ENCODE peak calls at places on chromosomes 6 and 20, in four cellular contexts. I, Z, X and Q are unnamed samples.

GRCh38 chr20:35539756-35540212 is 2.1 kb upstream of the ERGIC3 start:
- DNase-seq in I (no peak), Z (peak; percentile 24), X (no peak), Q (no peak)

GRCh38 chr6:33719326-33719987 is 8.0 kb upstream of the UQCC2 start:
- DNase-seq in I (no peak), Z (no peak), X (no peak), Q (no peak)

GRCh38 chr20:9458075-9458818 is 56.1 kb upstream of the LAMP5 start:
- DNase-seq in I (no peak), Z (peak; percentile 39), X (no peak), Q (no peak)

GRCh38 chr6:89140347-89141159 is 5.3 kb upstream of the PM20D2 start:
- DNase-seq in I (no peak), Z (no peak), X (no peak), Q (no peak)

GRCh38 chr20:47674145-47674544 is 111.1 kb downstream of the SULF2 start:
- DNase-seq in I (no peak), Z (no peak), X (no peak), Q (peak; percentile 71)

GRCh38 chr6:4913705-4914411 is 90.0 kb downstream of the RPP40 start:
- DNase-seq in I (peak; percentile 81), Z (no peak), X (no peak), Q (no peak)

GRCh38 chr6:25311251-25311910 is 32.2 kb downstream of the CARMIL1 start:
- DNase-seq in I (peak; percentile 59), Z (no peak), X (no peak), Q (no peak)

GRCh38 chr20:38827770-38828281 is 22.3 kb downstream of the PPP1R16B start:
- DNase-seq in I (peak; percentile 72), Z (no peak), X (no peak), Q (no peak)

GRCh38 chr6:142848156-142848555 is 96.8 kb downstream of the HIVEP2 start:
- DNase-seq in I (no peak), Z (no peak), X (no peak), Q (no peak)

GRCh38 chr6:142846459-142846831 is 98.5 kb downstream of the HIVEP2 start:
- DNase-seq in I (peak; percentile 46), Z (no peak), X (no peak), Q (no peak)

GRCh38 chr6:142845624-142846458 is 99.1 kb downstream of the HIVEP2 start:
- DNase-seq in I (peak; percentile 86), Z (peak; percentile 93), X (peak; percentile 89), Q (peak; percentile 65)

GRCh38 chr6:142845143-142845571 is 99.8 kb downstream of the HIVEP2 start:
- DNase-seq in I (peak; percentile 86), Z (no peak), X (no peak), Q (no peak)

GRCh38 chr6:142846883-142847287 is 98.1 kb downstream of the HIVEP2 start:
- DNase-seq in I (peak; percentile 89), Z (peak; percentile 36), X (no peak), Q (peak; percentile 60)
- H3K4me1 ChIP-seq in I (peaks cover 84% of the 10 kb centered on the region), Z (peaks cover 84% of the 10 kb centered on the region), X (peaks cover 6% of the 10 kb centered on the region), Q (peaks cover 79% of the 10 kb centered on the region)

DNA sequence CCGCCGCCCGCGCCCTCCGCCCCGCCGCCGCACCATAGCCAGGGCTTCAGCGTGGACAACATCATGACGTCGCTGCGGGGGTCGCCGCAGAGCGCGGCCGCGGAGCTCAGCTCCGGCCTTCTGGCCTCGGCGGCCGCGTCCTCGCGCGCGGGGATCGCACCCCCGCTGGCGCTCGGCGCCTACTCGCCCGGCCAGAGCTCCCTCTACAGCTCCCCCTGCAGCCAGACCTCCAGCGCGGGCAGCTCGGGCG is 1.5 kb downstream of the FOXC1 start:
- DNase-seq in I (no peak), Z (no peak), X (no peak), Q (no peak)
- TF ChIP-seq CTCF in I (no peak), Z (no peak), X (no peak), Q (peak; percentile 79)

GRCh38 chr20:63539441-63540370 is 2.5 kb upstream of the PTK6 start:
- DNase-seq in I (no peak), Z (no peak), X (no peak), Q (peak; percentile 86)
- H3K4me1 ChIP-seq in I (peaks cover 59% of the 10 kb centered on the region), Z (peaks cover 7% of the 10 kb centered on the region), X (peaks cover 5% of the 10 kb centered on the region), Q (peaks cover 22% of the 10 kb centered on the region)

GRCh38 chr6:109441069-109441816 is 719 bp downstream of the SMPD2 start:
- DNase-seq in I (peak; percentile 56), Z (peak; percentile 51), X (peak; percentile 41), Q (no peak)
- TF ChIP-seq CTCF in I (peak; percentile 6), Z (no peak), X (no peak), Q (peak; percentile 12)

DNA sequence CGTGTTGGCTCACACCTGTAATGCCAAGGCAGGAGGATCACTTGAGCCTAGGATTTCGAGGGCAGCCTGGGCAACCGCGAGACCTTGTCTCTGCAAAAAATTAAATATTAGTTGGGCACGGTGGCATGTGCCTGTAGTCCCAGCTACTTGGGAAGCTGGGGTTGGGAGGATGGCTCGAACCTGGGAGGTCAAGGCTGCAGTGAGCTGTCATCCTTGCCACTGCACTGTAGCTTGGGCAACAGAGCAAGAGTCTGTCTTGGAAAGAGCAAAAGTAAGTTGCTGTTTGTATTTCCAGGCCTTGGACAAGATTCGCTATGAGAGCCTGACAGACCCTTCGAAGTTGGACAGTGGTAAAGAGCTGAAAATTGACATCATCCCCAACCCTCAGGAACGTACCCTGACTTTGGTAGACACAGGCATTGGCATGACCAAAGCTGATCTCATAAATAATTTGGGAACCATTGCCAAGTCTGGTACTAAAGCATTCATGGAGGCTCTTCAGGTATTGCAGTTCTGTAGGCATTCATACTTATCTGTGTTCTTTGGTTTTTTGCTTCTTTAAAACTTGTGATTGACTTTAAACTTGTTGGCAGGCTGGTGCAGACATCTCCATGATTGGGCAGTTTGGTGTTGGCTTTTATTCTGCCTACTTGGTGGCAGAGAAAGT is 2.3 kb downstream of the HSP90AB1 start:
- DNase-seq in I (peak; percentile 32), Z (peak; percentile 38), X (no peak), Q (no peak)
- H3K4me1 ChIP-seq in I (peaks cover 42% of the 10 kb centered on the region), Z (peaks cover 44% of the 10 kb centered on the region), X (peaks cover 9% of the 10 kb centered on the region), Q (peaks cover 9% of the 10 kb centered on the region)

GRCh38 chr20:41617931-41618806 is at the start of gene CHD6:
- DNase-seq in I (peak; percentile 99), Z (peak; percentile 100), X (peak; percentile 99), Q (peak; percentile 100)

GRCh38 chr20:41618807-41619294 is 674 bp upstream of the CHD6 start:
- DNase-seq in I (no peak), Z (peak; percentile 40), X (peak; percentile 18), Q (no peak)

GRCh38 chr20:41617059-41617921 is 887 bp downstream of the CHD6 start:
- DNase-seq in I (no peak), Z (peak; percentile 61), X (peak; percentile 20), Q (peak; percentile 77)

GRCh38 chr20:41622584-41622983 is 4.4 kb upstream of the CHD6 start:
- DNase-seq in I (no peak), Z (no peak), X (no peak), Q (no peak)

GRCh38 chr20:41619360-41620115 is 1.4 kb upstream of the CHD6 start:
- DNase-seq in I (no peak), Z (no peak), X (no peak), Q (no peak)
- TF ChIP-seq CTCF in I (no peak), Z (no peak), X (no peak), Q (no peak)

GRCh38 chr20:19934792-19935491 is 82.2 kb upstream of the NAA20 start:
- DNase-seq in I (peak; percentile 73), Z (peak; percentile 62), X (peak; percentile 63), Q (no peak)

GRCh38 chr20:19938421-19938787 is 78.8 kb upstream of the NAA20 start:
- DNase-seq in I (no peak), Z (no peak), X (no peak), Q (no peak)

GRCh38 chr20:19935842-19936241 is 81.3 kb upstream of the NAA20 start:
- DNase-seq in I (peak; percentile 81), Z (no peak), X (peak; percentile 93), Q (no peak)

GRCh38 chr20:19936801-19937583 is 80.2 kb upstream of the NAA20 start:
- DNase-seq in I (no peak), Z (peak; percentile 44), X (no peak), Q (no peak)

DNA sequence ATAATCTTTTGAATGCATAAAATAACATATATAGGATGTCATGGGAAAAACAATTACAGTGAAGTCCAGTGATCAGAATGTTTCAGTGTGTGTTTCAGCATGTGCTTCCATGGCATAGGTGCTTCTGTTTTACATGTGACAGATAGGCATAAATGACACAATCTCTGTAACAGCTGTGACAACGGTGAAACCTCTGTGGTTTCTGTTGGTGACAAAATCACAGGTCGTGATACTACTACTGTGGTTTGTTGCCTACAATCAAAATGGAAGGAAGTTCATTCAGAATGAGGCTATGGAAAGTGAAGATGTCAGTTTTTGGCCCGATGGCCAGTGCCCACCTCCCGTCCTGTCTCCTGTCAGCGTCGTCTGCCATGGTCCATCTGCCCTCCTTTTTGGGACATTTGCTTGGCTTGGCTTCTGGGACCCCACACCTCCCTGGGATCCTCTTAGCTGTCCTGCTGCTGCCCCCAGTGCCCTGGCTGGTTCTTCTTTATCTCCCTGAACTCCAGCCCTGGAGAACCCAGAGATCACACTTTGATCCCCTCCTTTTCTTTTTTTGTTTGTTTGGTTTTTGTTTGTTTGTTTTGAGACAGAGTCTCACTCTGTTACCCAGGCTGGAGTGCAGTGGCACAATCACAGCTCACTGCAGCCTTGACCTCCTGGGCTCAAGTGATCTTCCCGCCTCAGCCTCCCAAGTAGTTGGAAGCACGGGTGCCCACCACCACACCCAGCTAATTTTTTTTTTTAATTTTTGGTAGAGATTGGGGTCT is 79.3 kb upstream of the NAA20 start:
- DNase-seq in I (no peak), Z (no peak), X (no peak), Q (no peak)
- H3K4me1 ChIP-seq in I (peaks cover 32% of the 10 kb centered on the region), Z (peaks cover 27% of the 10 kb centered on the region), X (peaks cover 7% of the 10 kb centered on the region), Q (peaks cover 19% of the 10 kb centered on the region)